ENCODE peak calls at places on chromosomes 1 and 21, in six cellular contexts. F is stimulated activated CD8-positive, alpha-beta memory T cell treated with anti-CD3 and anti-CD28 coated beads, Interleukin-4, amount 100 ng/mL, for 24 hours; N is smooth muscle cell of the brain vasculature; P is HFF-Myc; D is CMK; V is renal cortical epithelial cell. M is an unnamed sample.

GRCh38 chr1:22953392-22954141 is 19.1 kb downstream of the LACTBL1 start:
- DNase-seq in D (no peak), V (no peak), P (no peak), F (no peak), N (no peak), M (no peak)

GRCh38 chr21:46323227-46323709 is 402 bp downstream of the C21orf58 start:
- DNase-seq in F (no peak), N (no peak), V (no peak), D (peak; percentile 20), P (no peak), M (no peak)

GRCh38 chr1:8625981-8626898 is 191.2 kb downstream of the RERE start:
- DNase-seq in V (peak; percentile 79), F (no peak), N (no peak), P (peak; percentile 55), D (peak; percentile 94), M (no peak)

GRCh38 chr1:17186216-17186894 is 18.6 kb upstream of the PADI1 start:
- DNase-seq in D (no peak), N (no peak), V (no peak), F (no peak), P (no peak), M (no peak)

GRCh38 chr1:203462878-203463277 is 12.7 kb upstream of the PRELP start:
- DNase-seq in F (no peak), V (peak; percentile 78), D (no peak), N (no peak), P (no peak), M (no peak)

GRCh38 chr1:25042331-25042730 is 112.3 kb upstream of the RUNX3 start:
- DNase-seq in P (no peak), D (no peak), N (no peak), V (no peak), F (no peak), M (no peak)

GRCh38 chr1:193183019-193183643 is 3.3 kb downstream of the B3GALT2 start:
- DNase-seq in N (no peak), F (no peak), V (peak; percentile 57), P (peak; percentile 38), D (peak; percentile 18), M (no peak)

GRCh38 chr1:59506952-59507351 is 210.1 kb downstream of the FGGY start:
- DNase-seq in D (no peak), N (no peak), V (peak; percentile 77), F (no peak), P (no peak), M (peak; percentile 11)

GRCh38 chr1:208534604-208534907 is 290.4 kb upstream of the PLXNA2 start:
- DNase-seq in F (no peak), N (no peak), P (no peak), V (no peak), D (no peak), M (no peak)

GRCh38 chr21:42157606-42158310 is 61.2 kb upstream of the ABCG1 start:
- DNase-seq in N (no peak), P (no peak), D (no peak), F (no peak), V (no peak), M (no peak)

GRCh38 chr1:54111624-54112023 is 41.2 kb downstream of the CDCP2 start:
- DNase-seq in D (no peak), P (no peak), F (no peak), N (no peak), V (no peak), M (no peak)

GRCh38 chr1:54594463-54594862 is 28.9 kb downstream of the FAM151A start:
- DNase-seq in P (no peak), V (no peak), N (no peak), D (no peak), F (no peak), M (no peak)

GRCh38 chr1:93620169-93620840 is 61.3 kb downstream of the BCAR3 start:
- DNase-seq in V (no peak), F (no peak), P (no peak), D (no peak), N (no peak), M (no peak)

GRCh38 chr1:11806307-11806936 is 431 bp downstream of the CLCN6 start:
- DNase-seq in D (peak; percentile 46), P (no peak), N (no peak), V (no peak), F (no peak), M (no peak)

GRCh38 chr21:19490481-19490880 is 1086.9 kb upstream of the TMPRSS15 start:
- DNase-seq in F (no peak), P (no peak), N (no peak), D (peak; percentile 99), V (no peak), M (no peak)

GRCh38 chr21:36973986-36974850 is 7.7 kb upstream of the HLCS start:
- DNase-seq in V (no peak), F (no peak), D (no peak), P (no peak), N (no peak), M (no peak)

GRCh38 chr1:154288694-154289093 is 16.3 kb downstream of the HAX1 start:
- DNase-seq in P (no peak), D (no peak), V (no peak), F (no peak), N (no peak), M (no peak)

GRCh38 chr1:109225248-109226077 is 11.7 kb downstream of the SARS1 start:
- DNase-seq in V (no peak), P (no peak), F (no peak), N (no peak), D (no peak), M (no peak)

GRCh38 chr1:40708750-40709099 is 17.2 kb downstream of the NFYC start:
- DNase-seq in F (no peak), N (peak; percentile 78), V (peak; percentile 93), D (no peak), P (peak; percentile 68), M (peak; percentile 20)

GRCh38 chr1:204296431-204296988 is 63.2 kb downstream of the PLEKHA6 start:
- DNase-seq in F (no peak), N (no peak), V (peak; percentile 34), D (peak; percentile 86), P (no peak), M (no peak)

GRCh38 chr1:32705516-32705915 is 2.9 kb upstream of the SYNC start:
- DNase-seq in V (no peak), N (no peak), P (no peak), D (no peak), F (no peak), M (no peak)

GRCh38 chr1:166616206-166616605 is 223.1 kb upstream of the POGK start:
- DNase-seq in P (no peak), F (no peak), D (no peak), N (no peak), V (no peak), M (no peak)

GRCh38 chr1:17544951-17545350 is 5.5 kb downstream of the ARHGEF10L start:
- DNase-seq in F (no peak), V (no peak), P (no peak), N (no peak), D (no peak), M (no peak)

GRCh38 chr1:37475380-37476086 is 1.2 kb downstream of the ZC3H12A start:
- DNase-seq in F (no peak), N (no peak), D (no peak), P (no peak), V (no peak), M (no peak)

GRCh38 chr1:74937176-74937575 is 197.0 kb upstream of the LHX8 start:
- DNase-seq in V (no peak), F (no peak), N (no peak), P (no peak), D (no peak), M (no peak)